ENCODE peak calls at places on chromosomes 11 and 22, in four cellular contexts. One of them, this sample, is unnamed.

GRCh38 chr22:40196628-40197027 is 18.9 kb downstream of the TNRC6B start:
- DNase-seq in aorta: no peak
- DNase-seq in upper lobe of right lung: no peak
- DNase-seq in lower lobe of right lung: no peak
- DNase-seq in this sample: no peak

GRCh38 chr11:2329551-2329950 is 27.7 kb downstream of the TSPAN32 start:
- DNase-seq in aorta: no peak
- DNase-seq in upper lobe of right lung: no peak
- DNase-seq in lower lobe of right lung: no peak
- DNase-seq in this sample: no peak

GRCh38 chr11:96237759-96238158 is 105.2 kb downstream of the MAML2 start:
- DNase-seq in aorta: no peak
- DNase-seq in upper lobe of right lung: no peak
- DNase-seq in lower lobe of right lung: no peak
- DNase-seq in this sample: no peak

GRCh38 chr11:83721286-83721685 is 435.1 kb upstream of the CCDC90B start:
- DNase-seq in aorta: no peak
- DNase-seq in upper lobe of right lung: no peak
- DNase-seq in lower lobe of right lung: no peak
- DNase-seq in this sample: no peak

GRCh38 chr11:2375341-2375853 is 1.7 kb upstream of the CD81 start:
- DNase-seq in aorta: no peak
- DNase-seq in upper lobe of right lung: peak; percentile 68
- DNase-seq in lower lobe of right lung: peak; percentile 57
- DNase-seq in this sample: peak; percentile 66

GRCh38 chr11:1303973-1304372 is 5.5 kb downstream of the TOLLIP start:
- DNase-seq in aorta: no peak
- DNase-seq in upper lobe of right lung: peak; percentile 79
- DNase-seq in lower lobe of right lung: peak; percentile 75
- DNase-seq in this sample: no peak

GRCh38 chr11:1652778-1653540 is 23.4 kb downstream of the KRTAP5-5 start:
- DNase-seq in aorta: peak; percentile 78
- DNase-seq in upper lobe of right lung: peak; percentile 88
- DNase-seq in lower lobe of right lung: peak; percentile 87
- DNase-seq in this sample: peak; percentile 72

GRCh38 chr22:46469701-46470100 is 67.7 kb downstream of the CELSR1 start:
- DNase-seq in aorta: no peak
- DNase-seq in upper lobe of right lung: no peak
- DNase-seq in lower lobe of right lung: no peak
- DNase-seq in this sample: no peak

GRCh38 chr11:66412110-66412509 is 8.7 kb upstream of the NPAS4 start:
- DNase-seq in aorta: no peak
- DNase-seq in upper lobe of right lung: no peak
- DNase-seq in lower lobe of right lung: no peak
- DNase-seq in this sample: no peak

GRCh38 chr11:122509899-122510298 is 145.6 kb upstream of the UBASH3B start:
- DNase-seq in aorta: no peak
- DNase-seq in upper lobe of right lung: no peak
- DNase-seq in lower lobe of right lung: no peak
- DNase-seq in this sample: no peak

GRCh38 chr11:69666752-69667536 is 8.2 kb downstream of the LTO1 start:
- DNase-seq in aorta: no peak
- DNase-seq in upper lobe of right lung: peak; percentile 38
- DNase-seq in lower lobe of right lung: no peak
- DNase-seq in this sample: no peak

GRCh38 chr11:135006800-135007199 is 594.8 kb upstream of the B3GAT1 start:
- DNase-seq in aorta: no peak
- DNase-seq in upper lobe of right lung: no peak
- DNase-seq in lower lobe of right lung: no peak
- DNase-seq in this sample: no peak
- H3K4me1 ChIP-seq in aorta: no peaks in the 10 kb centered on the region
- H3K4me1 ChIP-seq in upper lobe of right lung: no peaks in the 10 kb centered on the region
- H3K4me1 ChIP-seq in lower lobe of right lung: no peaks in the 10 kb centered on the region
- H3K4me1 ChIP-seq in this sample: peaks cover 22% of the 10 kb centered on the region

GRCh38 chr11:128692750-128693578 is 908 bp upstream of the FLI1 start:
- DNase-seq in aorta: peak; percentile 71
- DNase-seq in upper lobe of right lung: peak; percentile 73
- DNase-seq in lower lobe of right lung: peak; percentile 61
- DNase-seq in this sample: no peak
- H3K27ac ChIP-seq in aorta: no peak overlapping the region
- H3K27ac ChIP-seq in upper lobe of right lung: peak overlapping the region; percentile 94
- H3K27ac ChIP-seq in lower lobe of right lung: peak overlapping the region; percentile 94
- H3K27ac ChIP-seq in this sample: peak overlapping the region; percentile 95

DNA sequence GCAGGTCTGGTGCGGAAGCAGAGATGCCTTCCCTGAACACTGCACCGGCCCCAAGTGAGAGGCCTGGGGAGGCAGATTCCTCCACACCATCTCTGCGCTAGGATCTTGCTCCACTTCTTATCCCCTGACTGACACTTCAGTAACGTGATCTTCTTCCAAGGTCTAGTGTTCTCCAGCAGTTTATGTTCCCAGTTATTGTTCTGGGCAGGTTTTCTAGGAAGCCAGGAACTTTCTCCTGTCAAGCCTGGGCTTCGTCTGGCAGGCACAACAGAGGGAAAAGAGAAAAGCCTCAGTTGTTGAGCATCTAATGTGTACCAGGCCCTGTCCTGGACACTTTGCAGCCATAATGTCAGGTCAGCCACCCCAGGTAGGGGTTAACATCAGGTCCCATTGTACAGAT is 10.5 kb downstream of the CD82 start:
- DNase-seq in aorta: no peak
- DNase-seq in upper lobe of right lung: no peak
- DNase-seq in lower lobe of right lung: no peak
- DNase-seq in this sample: no peak
- H3K36me3 ChIP-seq in aorta: no peaks in the 10 kb centered on the region
- H3K36me3 ChIP-seq in upper lobe of right lung: no peaks in the 10 kb centered on the region
- H3K36me3 ChIP-seq in lower lobe of right lung: no peaks in the 10 kb centered on the region
- H3K36me3 ChIP-seq in this sample: no peaks in the 10 kb centered on the region

DNA sequence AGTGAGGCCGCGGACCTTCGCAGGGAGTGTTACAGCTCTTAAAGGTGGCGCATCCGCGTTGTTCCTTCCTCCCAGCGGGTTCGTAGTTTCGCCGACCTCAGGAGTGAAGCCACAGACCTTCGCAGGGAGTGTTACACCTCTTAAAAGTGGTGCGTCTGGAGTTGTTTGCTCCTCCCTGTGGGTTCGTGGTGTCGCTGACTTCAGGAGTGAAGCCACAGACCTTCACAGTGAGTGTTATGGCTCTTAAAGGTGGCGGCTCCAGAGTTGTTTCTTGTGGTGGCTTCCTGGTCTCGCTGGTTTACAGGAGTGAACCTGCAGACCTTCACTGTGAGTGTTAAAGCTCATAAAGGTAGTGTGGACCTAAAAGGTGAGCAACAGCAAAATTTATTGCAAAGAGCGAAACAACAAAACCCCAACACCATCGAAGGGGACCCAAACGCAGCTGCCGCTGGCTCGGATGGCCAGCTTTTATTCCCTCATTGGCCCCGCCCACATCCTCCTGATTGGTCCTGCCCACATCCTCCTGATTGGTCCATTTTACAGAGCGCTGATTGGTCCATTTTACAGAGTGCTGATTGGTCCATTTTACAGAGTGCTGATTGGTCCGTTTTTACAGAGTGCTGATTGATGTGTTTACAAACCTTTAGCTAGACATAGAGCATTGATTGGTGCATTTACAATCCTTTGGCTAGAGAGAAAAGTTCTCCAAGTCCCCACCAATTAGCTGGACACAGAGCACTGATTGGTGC is 1.2 kb upstream of the TMEM45B start:
- DNase-seq in aorta: no peak
- DNase-seq in upper lobe of right lung: no peak
- DNase-seq in lower lobe of right lung: no peak
- DNase-seq in this sample: no peak
- H3K4me1 ChIP-seq in aorta: no peaks in the 10 kb centered on the region
- H3K4me1 ChIP-seq in upper lobe of right lung: no peaks in the 10 kb centered on the region
- H3K4me1 ChIP-seq in lower lobe of right lung: no peaks in the 10 kb centered on the region
- H3K4me1 ChIP-seq in this sample: peaks cover 7% of the 10 kb centered on the region

DNA sequence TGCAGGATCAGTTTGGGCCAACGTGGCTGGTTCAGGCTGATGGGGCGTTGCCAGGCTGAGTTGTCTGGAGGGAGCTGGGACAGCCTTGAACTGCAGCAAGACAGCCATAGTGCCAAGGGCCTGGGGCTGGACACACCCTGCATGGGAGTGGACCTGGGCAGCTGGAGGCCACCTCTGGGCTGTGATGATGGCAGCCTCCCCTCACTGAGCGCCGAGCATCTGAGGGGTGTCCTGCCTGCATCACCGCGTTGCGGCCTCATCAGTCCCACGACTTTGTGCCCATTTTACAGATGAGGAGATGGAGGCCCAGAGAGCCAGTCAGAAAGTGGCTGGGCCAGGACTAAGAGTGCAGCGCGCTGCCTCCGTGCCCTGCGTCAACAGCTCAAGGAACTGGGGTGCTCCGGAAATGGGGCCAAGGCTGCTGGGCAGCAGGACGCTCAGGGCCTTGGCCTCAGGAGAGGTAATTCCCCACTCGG is 590 bp upstream of the TSPO start:
- DNase-seq in aorta: no peak
- DNase-seq in upper lobe of right lung: no peak
- DNase-seq in lower lobe of right lung: no peak
- DNase-seq in this sample: no peak
- H3K27ac ChIP-seq in aorta: no peak overlapping the region
- H3K27ac ChIP-seq in upper lobe of right lung: peak overlapping the region; percentile 90
- H3K27ac ChIP-seq in lower lobe of right lung: peak overlapping the region; percentile 92
- H3K27ac ChIP-seq in this sample: peak overlapping the region; percentile 89

GRCh38 chr11:68420171-68420570 is 40.4 kb upstream of the PPP6R3 start:
- DNase-seq in aorta: no peak
- DNase-seq in upper lobe of right lung: no peak
- DNase-seq in lower lobe of right lung: no peak
- DNase-seq in this sample: no peak

GRCh38 chr11:68424981-68425865 is 35.3 kb upstream of the PPP6R3 start:
- DNase-seq in aorta: no peak
- DNase-seq in upper lobe of right lung: no peak
- DNase-seq in lower lobe of right lung: no peak
- DNase-seq in this sample: no peak

GRCh38 chr11:68425866-68426380 is 34.6 kb upstream of the PPP6R3 start:
- DNase-seq in aorta: no peak
- DNase-seq in upper lobe of right lung: no peak
- DNase-seq in lower lobe of right lung: no peak
- DNase-seq in this sample: no peak

GRCh38 chr11:68424101-68424632 is 36.4 kb upstream of the PPP6R3 start:
- DNase-seq in aorta: no peak
- DNase-seq in upper lobe of right lung: no peak
- DNase-seq in lower lobe of right lung: no peak
- DNase-seq in this sample: no peak

GRCh38 chr11:68423481-68423880 is 37.1 kb upstream of the PPP6R3 start:
- DNase-seq in aorta: no peak
- DNase-seq in upper lobe of right lung: no peak
- DNase-seq in lower lobe of right lung: no peak
- DNase-seq in this sample: no peak
- H3K36me3 ChIP-seq in aorta: no peaks in the 10 kb centered on the region
- H3K36me3 ChIP-seq in upper lobe of right lung: peaks cover 44% of the 10 kb centered on the region
- H3K36me3 ChIP-seq in lower lobe of right lung: peaks cover 59% of the 10 kb centered on the region
- H3K36me3 ChIP-seq in this sample: peaks cover 72% of the 10 kb centered on the region

GRCh38 chr11:29312817-29313216 is 704.0 kb downstream of the KCNA4 start:
- DNase-seq in aorta: no peak
- DNase-seq in upper lobe of right lung: no peak
- DNase-seq in lower lobe of right lung: no peak
- DNase-seq in this sample: no peak
- H3K4me1 ChIP-seq in aorta: no peaks in the 10 kb centered on the region
- H3K4me1 ChIP-seq in upper lobe of right lung: no peaks in the 10 kb centered on the region
- H3K4me1 ChIP-seq in lower lobe of right lung: no peaks in the 10 kb centered on the region
- H3K4me1 ChIP-seq in this sample: no peaks in the 10 kb centered on the region

This sample was measured in left ventricle myocardium inferior.